ENCODE peak calls at places on chromosome 12, in nine cellular contexts. B, X, U, R, H, C, F, Y and L are unnamed samples.
A peak's percentile ranks its signal among the peaks of the same experiment; 100 is the strongest.

GRCh38 chr12:101963703-101964102 is 86.3 kb downstream of the DRAM1 start:
- DNase-seq in B (no peak), X (no peak), U (no peak), R (peak; percentile 42), H (no peak), C (no peak), F (no peak), Y (no peak), L (no peak)

GRCh38 chr12:16610743-16611142 is 4.8 kb upstream of the LMO3 start:
- DNase-seq in B (no peak), X (no peak), U (no peak), R (no peak), H (no peak), C (no peak), F (no peak), Y (no peak), L (no peak)

GRCh38 chr12:64724201-64724745 is 34.9 kb downstream of the GNS start:
- DNase-seq in B (no peak), X (no peak), U (no peak), R (no peak), H (no peak), C (no peak), F (no peak), Y (no peak), L (no peak)

GRCh38 chr12:96985515-96986362 is 78.7 kb downstream of the NEDD1 start:
- DNase-seq in B (peak; percentile 10), X (peak; percentile 82), U (peak; percentile 6), R (peak; percentile 35), H (no peak), C (no peak), F (peak; percentile 66), Y (no peak), L (no peak)

GRCh38 chr12:88375301-88375959 is 204.8 kb downstream of the KITLG start:
- DNase-seq in B (no peak), X (no peak), U (no peak), R (no peak), H (no peak), C (no peak), F (no peak), Y (no peak), L (no peak)

GRCh38 chr12:38384816-38385491 is 68.4 kb downstream of the ALG10B start:
- DNase-seq in B (no peak), X (peak; percentile 53), U (no peak), R (no peak), H (no peak), C (no peak), F (no peak), Y (no peak), L (no peak)

GRCh38 chr12:61880186-61880585 is 380.0 kb upstream of the USP15 start:
- DNase-seq in B (no peak), X (no peak), U (no peak), R (no peak), H (no peak), C (no peak), F (no peak), Y (no peak), L (no peak)

GRCh38 chr12:29743801-29744200 is 39.9 kb downstream of the TMTC1 start:
- DNase-seq in B (no peak), X (no peak), U (no peak), R (no peak), H (no peak), C (no peak), F (no peak), Y (no peak), L (no peak)

GRCh38 chr12:38961683-38962082 is 56.3 kb upstream of the CPNE8 start:
- DNase-seq in B (no peak), X (no peak), U (no peak), R (no peak), H (no peak), C (no peak), F (no peak), Y (no peak), L (no peak)

GRCh38 chr12:2765052-2765451 is 29.7 kb upstream of the FKBP4 start:
- DNase-seq in B (no peak), X (no peak), U (no peak), R (no peak), H (no peak), C (no peak), F (no peak), Y (no peak), L (no peak)

GRCh38 chr12:64172143-64172970 is 49.7 kb downstream of the KICS2 start:
- DNase-seq in B (no peak), X (no peak), U (no peak), R (no peak), H (no peak), C (no peak), F (no peak), Y (no peak), L (no peak)

GRCh38 chr12:31966558-31967205 is 7.5 kb downstream of the RESF1 start:
- DNase-seq in B (no peak), X (no peak), U (no peak), R (no peak), H (no peak), C (no peak), F (no peak), Y (no peak), L (no peak)

DNA sequence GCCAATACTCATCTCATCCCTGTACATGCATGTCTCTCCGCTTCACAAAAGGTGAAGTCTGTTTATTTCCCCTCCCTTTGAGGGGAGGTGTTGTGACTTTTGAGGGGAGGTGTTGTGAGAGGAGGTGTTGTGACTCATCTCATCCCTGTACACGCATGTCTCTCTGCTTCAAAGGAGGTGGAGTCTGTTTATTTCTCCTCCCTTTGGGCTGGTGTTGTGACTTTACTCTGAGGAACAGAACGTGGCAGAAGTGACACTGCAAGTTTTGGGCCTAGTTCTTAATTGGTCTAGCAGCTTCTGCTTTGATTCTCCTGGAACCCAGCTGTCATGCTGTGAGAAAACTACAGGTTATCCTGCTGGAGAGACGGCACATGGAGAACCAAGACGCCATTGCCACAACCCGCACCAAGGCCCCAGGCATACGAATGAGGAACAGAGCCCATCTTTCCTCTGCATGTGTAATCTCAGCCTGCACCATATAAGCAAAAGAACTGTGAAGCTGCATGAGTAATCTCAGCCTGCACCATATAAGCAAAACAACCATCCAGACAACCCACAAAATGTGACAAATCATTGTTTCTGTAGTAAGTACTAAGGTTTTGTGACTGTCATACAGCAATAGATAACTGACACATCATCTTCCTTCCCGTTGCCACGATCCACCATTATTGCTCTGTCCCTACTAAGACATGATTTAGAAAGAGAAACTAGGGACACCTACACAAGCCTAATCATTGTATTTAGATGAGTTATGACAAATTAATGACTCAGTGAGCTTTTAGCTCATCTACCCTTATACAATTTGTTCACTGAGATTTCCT is 30.0 kb downstream of the GALNT4 start:
- DNase-seq in B (no peak), X (no peak), U (no peak), R (no peak), H (no peak), C (no peak), F (no peak), Y (no peak), L (no peak)
- H3K4me3 ChIP-seq in B (no peak overlapping the region), X (no peak overlapping the region), U (no peak overlapping the region), R (no peak overlapping the region), H (no peak overlapping the region), C (no peak overlapping the region), F (no peak overlapping the region), Y (no peak overlapping the region), L (no peak overlapping the region)

GRCh38 chr12:5497329-5498058 is 65.6 kb downstream of the NTF3 start:
- DNase-seq in B (peak; percentile 53), X (no peak), U (no peak), R (no peak), H (no peak), C (no peak), F (no peak), Y (no peak), L (no peak)
- TF ChIP-seq POLR2AphosphoS5 in B (no peak), X (no peak), U (no peak), R (no peak), H (no peak), C (no peak), F (no peak), Y (no peak), L (no peak)

DNA sequence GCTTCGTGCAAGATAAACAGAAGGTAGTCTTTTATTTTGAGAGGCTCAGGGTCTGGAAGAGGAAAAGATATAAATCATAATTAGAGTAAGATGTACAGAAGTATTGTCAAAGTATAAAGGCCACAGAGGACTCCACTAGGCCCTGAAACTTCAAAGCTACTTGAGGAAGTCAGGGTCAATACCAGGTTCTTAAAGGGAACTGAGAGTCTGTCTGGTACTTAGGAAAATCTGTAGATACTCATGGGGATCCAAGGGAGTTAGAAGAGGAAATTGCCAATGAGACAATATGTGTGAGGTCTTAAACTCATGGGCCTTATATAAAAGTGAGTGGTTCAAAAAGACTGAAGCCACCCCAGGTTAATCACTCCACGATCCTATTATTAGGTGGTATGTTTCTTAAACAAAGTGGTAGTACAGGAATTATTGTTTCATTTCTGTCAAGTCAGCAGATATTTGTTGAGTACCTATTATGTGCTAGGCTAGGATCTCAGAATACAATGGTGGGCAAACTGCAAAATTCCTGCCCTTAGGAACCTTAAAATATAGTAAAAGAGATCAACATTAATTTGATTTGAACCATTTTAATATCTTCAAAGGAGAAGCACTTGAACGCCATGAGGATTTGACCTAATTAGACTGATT is 314.6 kb downstream of the ADAMTS20 start:
- DNase-seq in B (no peak), X (no peak), U (no peak), R (no peak), H (no peak), C (no peak), F (no peak), Y (no peak), L (no peak)
- H3K27ac ChIP-seq in B (no peak overlapping the region), X (no peak overlapping the region), U (no peak overlapping the region), R (no peak overlapping the region), H (no peak overlapping the region), C (no peak overlapping the region), F (no peak overlapping the region), Y (no peak overlapping the region), L (no peak overlapping the region)

GRCh38 chr12:5038781-5039311 is 4.8 kb upstream of the KCNA5 start:
- DNase-seq in B (no peak), X (no peak), U (no peak), R (no peak), H (no peak), C (no peak), F (no peak), Y (no peak), L (no peak)

GRCh38 chr12:5039815-5040214 is 3.9 kb upstream of the KCNA5 start:
- DNase-seq in B (no peak), X (no peak), U (no peak), R (no peak), H (no peak), C (no peak), F (no peak), Y (no peak), L (no peak)

GRCh38 chr12:5043589-5044419 is at the start of gene KCNA5:
- DNase-seq in B (no peak), X (peak; percentile 77), U (no peak), R (no peak), H (peak; percentile 77), C (no peak), F (no peak), Y (no peak), L (no peak)

GRCh38 chr12:5037795-5038357 is 5.8 kb upstream of the KCNA5 start:
- DNase-seq in B (no peak), X (no peak), U (no peak), R (no peak), H (no peak), C (no peak), F (no peak), Y (no peak), L (no peak)

DNA sequence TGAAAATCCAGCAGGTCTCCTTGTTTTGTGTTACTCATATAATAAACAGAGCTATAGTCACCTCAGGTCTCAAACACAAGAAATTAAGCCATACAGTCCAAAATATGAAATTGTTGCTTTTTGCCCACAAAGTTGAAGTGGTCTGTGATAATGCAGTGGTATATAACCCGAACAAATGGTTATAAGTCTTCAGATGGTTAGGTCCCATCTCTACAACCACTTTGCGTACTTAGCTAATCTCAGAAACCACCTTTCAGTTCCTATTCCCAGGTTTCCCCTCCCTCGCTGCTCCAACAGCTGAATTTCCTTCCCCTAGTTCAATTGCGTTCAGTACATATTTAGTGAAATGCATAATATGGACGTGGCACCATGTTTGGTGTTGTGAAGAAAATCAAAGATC is 3.3 kb upstream of the KCNA5 start:
- DNase-seq in B (no peak), X (no peak), U (no peak), R (no peak), H (no peak), C (no peak), F (no peak), Y (no peak), L (no peak)
- H3K4me3 ChIP-seq in B (no peak overlapping the region), X (no peak overlapping the region), U (no peak overlapping the region), R (no peak overlapping the region), H (no peak overlapping the region), C (no peak overlapping the region), F (no peak overlapping the region), Y (no peak overlapping the region), L (no peak overlapping the region)